ENCODE peak calls at places on chromosome 19, in nine cellular contexts. One of them, this sample, is unnamed.
A peak's percentile ranks its signal among the peaks of the same experiment; 100 is the strongest.

GRCh38 chr19:8319807-8320520 is 1.2 kb downstream of the NDUFA7 start:
- DNase-seq in stimulated activated CD8-positive, alpha-beta memory T cell treated with anti-CD3 and anti-CD28 coated beads, Interleukin-4, amount 100 ng/mL, for 24 hours: no peak
- DNase-seq in central memory CD4-positive, alpha-beta T cell: no peak
- DNase-seq in DMS153: no peak
- DNase-seq in activated CD4-positive, alpha-beta T cell treated with anti-CD3 and anti-CD28 coated beads, Interleukin-2, amount 50 U/mL, for 24 hours: no peak
- DNase-seq in astrocyte of the hippocampus: no peak
- DNase-seq in glomerular endothelial cell: no peak
- DNase-seq in HTR-8/SVneo: no peak
- DNase-seq in NCI-H446 treated with DMSO at 0.1 percent for 48 hours: no peak
- DNase-seq in this sample: no peak

GRCh38 chr19:38869836-38870607 is 8.1 kb downstream of the RINL start:
- DNase-seq in astrocyte of the hippocampus: peak; percentile 80
- DNase-seq in glomerular endothelial cell: no peak
- DNase-seq in central memory CD4-positive, alpha-beta T cell: peak; percentile 92
- DNase-seq in DMS153: no peak
- DNase-seq in HTR-8/SVneo: no peak
- DNase-seq in NCI-H446 treated with DMSO at 0.1 percent for 48 hours: peak; percentile 23
- DNase-seq in stimulated activated CD8-positive, alpha-beta memory T cell treated with anti-CD3 and anti-CD28 coated beads, Interleukin-4, amount 100 ng/mL, for 24 hours: peak; percentile 85
- DNase-seq in activated CD4-positive, alpha-beta T cell treated with anti-CD3 and anti-CD28 coated beads, Interleukin-2, amount 50 U/mL, for 24 hours: peak; percentile 88
- DNase-seq in this sample: peak; percentile 92

GRCh38 chr19:19474950-19475781 is 40.2 kb downstream of the TSSK6 start:
- DNase-seq in NCI-H446 treated with DMSO at 0.1 percent for 48 hours: no peak
- DNase-seq in central memory CD4-positive, alpha-beta T cell: no peak
- DNase-seq in activated CD4-positive, alpha-beta T cell treated with anti-CD3 and anti-CD28 coated beads, Interleukin-2, amount 50 U/mL, for 24 hours: no peak
- DNase-seq in DMS153: no peak
- DNase-seq in astrocyte of the hippocampus: no peak
- DNase-seq in HTR-8/SVneo: no peak
- DNase-seq in glomerular endothelial cell: no peak
- DNase-seq in stimulated activated CD8-positive, alpha-beta memory T cell treated with anti-CD3 and anti-CD28 coated beads, Interleukin-4, amount 100 ng/mL, for 24 hours: no peak
- DNase-seq in this sample: no peak

GRCh38 chr19:45123440-45123850 is 30.5 kb downstream of the PPP1R37 start:
- DNase-seq in DMS153: no peak
- DNase-seq in astrocyte of the hippocampus: peak; percentile 23
- DNase-seq in central memory CD4-positive, alpha-beta T cell: no peak
- DNase-seq in activated CD4-positive, alpha-beta T cell treated with anti-CD3 and anti-CD28 coated beads, Interleukin-2, amount 50 U/mL, for 24 hours: no peak
- DNase-seq in glomerular endothelial cell: no peak
- DNase-seq in HTR-8/SVneo: no peak
- DNase-seq in stimulated activated CD8-positive, alpha-beta memory T cell treated with anti-CD3 and anti-CD28 coated beads, Interleukin-4, amount 100 ng/mL, for 24 hours: no peak
- DNase-seq in NCI-H446 treated with DMSO at 0.1 percent for 48 hours: no peak
- DNase-seq in this sample: no peak

GRCh38 chr19:42919757-42920079 is 2.0 kb upstream of the PSG6 start:
- DNase-seq in NCI-H446 treated with DMSO at 0.1 percent for 48 hours: no peak
- DNase-seq in stimulated activated CD8-positive, alpha-beta memory T cell treated with anti-CD3 and anti-CD28 coated beads, Interleukin-4, amount 100 ng/mL, for 24 hours: no peak
- DNase-seq in HTR-8/SVneo: no peak
- DNase-seq in DMS153: no peak
- DNase-seq in activated CD4-positive, alpha-beta T cell treated with anti-CD3 and anti-CD28 coated beads, Interleukin-2, amount 50 U/mL, for 24 hours: no peak
- DNase-seq in glomerular endothelial cell: no peak
- DNase-seq in astrocyte of the hippocampus: no peak
- DNase-seq in central memory CD4-positive, alpha-beta T cell: no peak
- DNase-seq in this sample: no peak

GRCh38 chr19:17997969-17998826 is 9.8 kb upstream of the ARRDC2 start:
- DNase-seq in astrocyte of the hippocampus: no peak
- DNase-seq in HTR-8/SVneo: no peak
- DNase-seq in activated CD4-positive, alpha-beta T cell treated with anti-CD3 and anti-CD28 coated beads, Interleukin-2, amount 50 U/mL, for 24 hours: no peak
- DNase-seq in central memory CD4-positive, alpha-beta T cell: no peak
- DNase-seq in glomerular endothelial cell: no peak
- DNase-seq in NCI-H446 treated with DMSO at 0.1 percent for 48 hours: no peak
- DNase-seq in stimulated activated CD8-positive, alpha-beta memory T cell treated with anti-CD3 and anti-CD28 coated beads, Interleukin-4, amount 100 ng/mL, for 24 hours: no peak
- DNase-seq in DMS153: peak; percentile 9
- DNase-seq in this sample: no peak

GRCh38 chr19:1182068-1182467 is 8.0 kb upstream of the SBNO2 start:
- DNase-seq in NCI-H446 treated with DMSO at 0.1 percent for 48 hours: no peak
- DNase-seq in glomerular endothelial cell: no peak
- DNase-seq in DMS153: no peak
- DNase-seq in HTR-8/SVneo: no peak
- DNase-seq in activated CD4-positive, alpha-beta T cell treated with anti-CD3 and anti-CD28 coated beads, Interleukin-2, amount 50 U/mL, for 24 hours: no peak
- DNase-seq in stimulated activated CD8-positive, alpha-beta memory T cell treated with anti-CD3 and anti-CD28 coated beads, Interleukin-4, amount 100 ng/mL, for 24 hours: no peak
- DNase-seq in central memory CD4-positive, alpha-beta T cell: no peak
- DNase-seq in astrocyte of the hippocampus: no peak
- DNase-seq in this sample: no peak

GRCh38 chr19:7722231-7722651 is 9.7 kb downstream of the CLEC4G start:
- DNase-seq in DMS153: peak; percentile 2
- DNase-seq in HTR-8/SVneo: no peak
- DNase-seq in central memory CD4-positive, alpha-beta T cell: no peak
- DNase-seq in activated CD4-positive, alpha-beta T cell treated with anti-CD3 and anti-CD28 coated beads, Interleukin-2, amount 50 U/mL, for 24 hours: no peak
- DNase-seq in glomerular endothelial cell: no peak
- DNase-seq in NCI-H446 treated with DMSO at 0.1 percent for 48 hours: no peak
- DNase-seq in stimulated activated CD8-positive, alpha-beta memory T cell treated with anti-CD3 and anti-CD28 coated beads, Interleukin-4, amount 100 ng/mL, for 24 hours: no peak
- DNase-seq in astrocyte of the hippocampus: no peak
- DNase-seq in this sample: no peak

GRCh38 chr19:31627824-31628223 is 278.6 kb upstream of the TSHZ3 start:
- DNase-seq in DMS153: no peak
- DNase-seq in glomerular endothelial cell: no peak
- DNase-seq in HTR-8/SVneo: no peak
- DNase-seq in stimulated activated CD8-positive, alpha-beta memory T cell treated with anti-CD3 and anti-CD28 coated beads, Interleukin-4, amount 100 ng/mL, for 24 hours: no peak
- DNase-seq in astrocyte of the hippocampus: no peak
- DNase-seq in NCI-H446 treated with DMSO at 0.1 percent for 48 hours: no peak
- DNase-seq in central memory CD4-positive, alpha-beta T cell: no peak
- DNase-seq in activated CD4-positive, alpha-beta T cell treated with anti-CD3 and anti-CD28 coated beads, Interleukin-2, amount 50 U/mL, for 24 hours: no peak
- DNase-seq in this sample: no peak

GRCh38 chr19:3374369-3375112 is 8.2 kb downstream of the NFIC start:
- DNase-seq in NCI-H446 treated with DMSO at 0.1 percent for 48 hours: no peak
- DNase-seq in activated CD4-positive, alpha-beta T cell treated with anti-CD3 and anti-CD28 coated beads, Interleukin-2, amount 50 U/mL, for 24 hours: no peak
- DNase-seq in stimulated activated CD8-positive, alpha-beta memory T cell treated with anti-CD3 and anti-CD28 coated beads, Interleukin-4, amount 100 ng/mL, for 24 hours: no peak
- DNase-seq in HTR-8/SVneo: no peak
- DNase-seq in astrocyte of the hippocampus: no peak
- DNase-seq in DMS153: no peak
- DNase-seq in glomerular endothelial cell: no peak
- DNase-seq in central memory CD4-positive, alpha-beta T cell: no peak
- DNase-seq in this sample: no peak

GRCh38 chr19:34350161-34350561 is 14.8 kb upstream of the GPI start:
- DNase-seq in NCI-H446 treated with DMSO at 0.1 percent for 48 hours: no peak
- DNase-seq in central memory CD4-positive, alpha-beta T cell: peak; percentile 89
- DNase-seq in HTR-8/SVneo: no peak
- DNase-seq in astrocyte of the hippocampus: no peak
- DNase-seq in stimulated activated CD8-positive, alpha-beta memory T cell treated with anti-CD3 and anti-CD28 coated beads, Interleukin-4, amount 100 ng/mL, for 24 hours: peak; percentile 41
- DNase-seq in DMS153: no peak
- DNase-seq in activated CD4-positive, alpha-beta T cell treated with anti-CD3 and anti-CD28 coated beads, Interleukin-2, amount 50 U/mL, for 24 hours: no peak
- DNase-seq in glomerular endothelial cell: no peak
- DNase-seq in this sample: no peak

GRCh38 chr19:14363203-14364097 is 17.8 kb upstream of the ADGRE5 start:
- DNase-seq in glomerular endothelial cell: no peak
- DNase-seq in stimulated activated CD8-positive, alpha-beta memory T cell treated with anti-CD3 and anti-CD28 coated beads, Interleukin-4, amount 100 ng/mL, for 24 hours: no peak
- DNase-seq in DMS153: peak; percentile 58
- DNase-seq in NCI-H446 treated with DMSO at 0.1 percent for 48 hours: no peak
- DNase-seq in central memory CD4-positive, alpha-beta T cell: no peak
- DNase-seq in astrocyte of the hippocampus: peak; percentile 78
- DNase-seq in activated CD4-positive, alpha-beta T cell treated with anti-CD3 and anti-CD28 coated beads, Interleukin-2, amount 50 U/mL, for 24 hours: no peak
- DNase-seq in HTR-8/SVneo: peak; percentile 72
- DNase-seq in this sample: peak; percentile 65

GRCh38 chr19:56671613-56671994 is at the start of gene ZNF835:
- DNase-seq in stimulated activated CD8-positive, alpha-beta memory T cell treated with anti-CD3 and anti-CD28 coated beads, Interleukin-4, amount 100 ng/mL, for 24 hours: peak; percentile 76
- DNase-seq in glomerular endothelial cell: no peak
- DNase-seq in activated CD4-positive, alpha-beta T cell treated with anti-CD3 and anti-CD28 coated beads, Interleukin-2, amount 50 U/mL, for 24 hours: peak; percentile 53
- DNase-seq in central memory CD4-positive, alpha-beta T cell: peak; percentile 76
- DNase-seq in astrocyte of the hippocampus: peak; percentile 90
- DNase-seq in HTR-8/SVneo: peak; percentile 21
- DNase-seq in NCI-H446 treated with DMSO at 0.1 percent for 48 hours: no peak
- DNase-seq in DMS153: no peak
- DNase-seq in this sample: peak; percentile 58

GRCh38 chr19:2354670-2355069 is 5.4 kb upstream of the TMPRSS9 start:
- DNase-seq in NCI-H446 treated with DMSO at 0.1 percent for 48 hours: no peak
- DNase-seq in DMS153: no peak
- DNase-seq in stimulated activated CD8-positive, alpha-beta memory T cell treated with anti-CD3 and anti-CD28 coated beads, Interleukin-4, amount 100 ng/mL, for 24 hours: no peak
- DNase-seq in activated CD4-positive, alpha-beta T cell treated with anti-CD3 and anti-CD28 coated beads, Interleukin-2, amount 50 U/mL, for 24 hours: no peak
- DNase-seq in astrocyte of the hippocampus: no peak
- DNase-seq in HTR-8/SVneo: no peak
- DNase-seq in glomerular endothelial cell: no peak
- DNase-seq in central memory CD4-positive, alpha-beta T cell: no peak
- DNase-seq in this sample: no peak

GRCh38 chr19:45138303-45138751 is 22.5 kb downstream of the NKPD1 start:
- DNase-seq in activated CD4-positive, alpha-beta T cell treated with anti-CD3 and anti-CD28 coated beads, Interleukin-2, amount 50 U/mL, for 24 hours: no peak
- DNase-seq in central memory CD4-positive, alpha-beta T cell: no peak
- DNase-seq in astrocyte of the hippocampus: no peak
- DNase-seq in NCI-H446 treated with DMSO at 0.1 percent for 48 hours: no peak
- DNase-seq in glomerular endothelial cell: no peak
- DNase-seq in stimulated activated CD8-positive, alpha-beta memory T cell treated with anti-CD3 and anti-CD28 coated beads, Interleukin-4, amount 100 ng/mL, for 24 hours: no peak
- DNase-seq in DMS153: no peak
- DNase-seq in HTR-8/SVneo: no peak
- DNase-seq in this sample: no peak

GRCh38 chr19:44807652-44808462 is 1.0 kb upstream of the BCAM start:
- DNase-seq in astrocyte of the hippocampus: peak; percentile 78
- DNase-seq in HTR-8/SVneo: peak; percentile 83
- DNase-seq in stimulated activated CD8-positive, alpha-beta memory T cell treated with anti-CD3 and anti-CD28 coated beads, Interleukin-4, amount 100 ng/mL, for 24 hours: no peak
- DNase-seq in activated CD4-positive, alpha-beta T cell treated with anti-CD3 and anti-CD28 coated beads, Interleukin-2, amount 50 U/mL, for 24 hours: no peak
- DNase-seq in central memory CD4-positive, alpha-beta T cell: no peak
- DNase-seq in DMS153: no peak
- DNase-seq in glomerular endothelial cell: no peak
- DNase-seq in NCI-H446 treated with DMSO at 0.1 percent for 48 hours: no peak
- DNase-seq in this sample: peak; percentile 70

GRCh38 chr19:342801-343421 is 1.7 kb downstream of the MIER2 start:
- DNase-seq in HTR-8/SVneo: no peak
- DNase-seq in central memory CD4-positive, alpha-beta T cell: no peak
- DNase-seq in stimulated activated CD8-positive, alpha-beta memory T cell treated with anti-CD3 and anti-CD28 coated beads, Interleukin-4, amount 100 ng/mL, for 24 hours: no peak
- DNase-seq in astrocyte of the hippocampus: peak; percentile 89
- DNase-seq in activated CD4-positive, alpha-beta T cell treated with anti-CD3 and anti-CD28 coated beads, Interleukin-2, amount 50 U/mL, for 24 hours: no peak
- DNase-seq in NCI-H446 treated with DMSO at 0.1 percent for 48 hours: no peak
- DNase-seq in DMS153: no peak
- DNase-seq in glomerular endothelial cell: peak; percentile 86
- DNase-seq in this sample: no peak

GRCh38 chr19:1019980-1020867 is 699 bp downstream of the TMEM259 start:
- DNase-seq in astrocyte of the hippocampus: no peak
- DNase-seq in central memory CD4-positive, alpha-beta T cell: no peak
- DNase-seq in activated CD4-positive, alpha-beta T cell treated with anti-CD3 and anti-CD28 coated beads, Interleukin-2, amount 50 U/mL, for 24 hours: no peak
- DNase-seq in NCI-H446 treated with DMSO at 0.1 percent for 48 hours: no peak
- DNase-seq in stimulated activated CD8-positive, alpha-beta memory T cell treated with anti-CD3 and anti-CD28 coated beads, Interleukin-4, amount 100 ng/mL, for 24 hours: no peak
- DNase-seq in HTR-8/SVneo: no peak
- DNase-seq in DMS153: no peak
- DNase-seq in glomerular endothelial cell: no peak
- DNase-seq in this sample: no peak

GRCh38 chr19:29045708-29046107 is 167.2 kb downstream of the UQCRFS1 start:
- DNase-seq in NCI-H446 treated with DMSO at 0.1 percent for 48 hours: no peak
- DNase-seq in activated CD4-positive, alpha-beta T cell treated with anti-CD3 and anti-CD28 coated beads, Interleukin-2, amount 50 U/mL, for 24 hours: no peak
- DNase-seq in HTR-8/SVneo: no peak
- DNase-seq in DMS153: no peak
- DNase-seq in astrocyte of the hippocampus: no peak
- DNase-seq in central memory CD4-positive, alpha-beta T cell: no peak
- DNase-seq in glomerular endothelial cell: no peak
- DNase-seq in stimulated activated CD8-positive, alpha-beta memory T cell treated with anti-CD3 and anti-CD28 coated beads, Interleukin-4, amount 100 ng/mL, for 24 hours: no peak
- DNase-seq in this sample: no peak

GRCh38 chr19:54317108-54317964 is 4.4 kb upstream of the LILRA5 start:
- DNase-seq in HTR-8/SVneo: no peak
- DNase-seq in stimulated activated CD8-positive, alpha-beta memory T cell treated with anti-CD3 and anti-CD28 coated beads, Interleukin-4, amount 100 ng/mL, for 24 hours: no peak
- DNase-seq in astrocyte of the hippocampus: no peak
- DNase-seq in central memory CD4-positive, alpha-beta T cell: no peak
- DNase-seq in NCI-H446 treated with DMSO at 0.1 percent for 48 hours: no peak
- DNase-seq in activated CD4-positive, alpha-beta T cell treated with anti-CD3 and anti-CD28 coated beads, Interleukin-2, amount 50 U/mL, for 24 hours: no peak
- DNase-seq in glomerular endothelial cell: no peak
- DNase-seq in DMS153: no peak
- DNase-seq in this sample: no peak

GRCh38 chr19:20664917-20665781 is 3.8 kb upstream of the ZNF626 start:
- DNase-seq in DMS153: no peak
- DNase-seq in HTR-8/SVneo: no peak
- DNase-seq in astrocyte of the hippocampus: peak; percentile 18
- DNase-seq in activated CD4-positive, alpha-beta T cell treated with anti-CD3 and anti-CD28 coated beads, Interleukin-2, amount 50 U/mL, for 24 hours: no peak
- DNase-seq in central memory CD4-positive, alpha-beta T cell: no peak
- DNase-seq in stimulated activated CD8-positive, alpha-beta memory T cell treated with anti-CD3 and anti-CD28 coated beads, Interleukin-4, amount 100 ng/mL, for 24 hours: no peak
- DNase-seq in NCI-H446 treated with DMSO at 0.1 percent for 48 hours: no peak
- DNase-seq in glomerular endothelial cell: no peak
- DNase-seq in this sample: no peak

GRCh38 chr19:14315433-14315832 is 65.8 kb upstream of the ADGRE5 start:
- DNase-seq in stimulated activated CD8-positive, alpha-beta memory T cell treated with anti-CD3 and anti-CD28 coated beads, Interleukin-4, amount 100 ng/mL, for 24 hours: no peak
- DNase-seq in HTR-8/SVneo: no peak
- DNase-seq in NCI-H446 treated with DMSO at 0.1 percent for 48 hours: no peak
- DNase-seq in activated CD4-positive, alpha-beta T cell treated with anti-CD3 and anti-CD28 coated beads, Interleukin-2, amount 50 U/mL, for 24 hours: no peak
- DNase-seq in DMS153: no peak
- DNase-seq in glomerular endothelial cell: no peak
- DNase-seq in central memory CD4-positive, alpha-beta T cell: no peak
- DNase-seq in astrocyte of the hippocampus: no peak
- DNase-seq in this sample: peak; percentile 21

GRCh38 chr19:37936166-37936565 is 29.2 kb downstream of the SIPA1L3 start:
- DNase-seq in NCI-H446 treated with DMSO at 0.1 percent for 48 hours: no peak
- DNase-seq in central memory CD4-positive, alpha-beta T cell: no peak
- DNase-seq in stimulated activated CD8-positive, alpha-beta memory T cell treated with anti-CD3 and anti-CD28 coated beads, Interleukin-4, amount 100 ng/mL, for 24 hours: no peak
- DNase-seq in DMS153: no peak
- DNase-seq in activated CD4-positive, alpha-beta T cell treated with anti-CD3 and anti-CD28 coated beads, Interleukin-2, amount 50 U/mL, for 24 hours: no peak
- DNase-seq in glomerular endothelial cell: no peak
- DNase-seq in HTR-8/SVneo: no peak
- DNase-seq in astrocyte of the hippocampus: no peak
- DNase-seq in this sample: no peak

GRCh38 chr19:19463348-19464117 is 51.8 kb downstream of the TSSK6 start:
- DNase-seq in NCI-H446 treated with DMSO at 0.1 percent for 48 hours: no peak
- DNase-seq in glomerular endothelial cell: no peak
- DNase-seq in activated CD4-positive, alpha-beta T cell treated with anti-CD3 and anti-CD28 coated beads, Interleukin-2, amount 50 U/mL, for 24 hours: no peak
- DNase-seq in DMS153: no peak
- DNase-seq in HTR-8/SVneo: no peak
- DNase-seq in central memory CD4-positive, alpha-beta T cell: no peak
- DNase-seq in astrocyte of the hippocampus: peak; percentile 80
- DNase-seq in stimulated activated CD8-positive, alpha-beta memory T cell treated with anti-CD3 and anti-CD28 coated beads, Interleukin-4, amount 100 ng/mL, for 24 hours: no peak
- DNase-seq in this sample: no peak

GRCh38 chr19:17952041-17952976 is 14.6 kb upstream of the KCNN1 start:
- DNase-seq in astrocyte of the hippocampus: no peak
- DNase-seq in central memory CD4-positive, alpha-beta T cell: no peak
- DNase-seq in glomerular endothelial cell: no peak
- DNase-seq in stimulated activated CD8-positive, alpha-beta memory T cell treated with anti-CD3 and anti-CD28 coated beads, Interleukin-4, amount 100 ng/mL, for 24 hours: no peak
- DNase-seq in DMS153: no peak
- DNase-seq in NCI-H446 treated with DMSO at 0.1 percent for 48 hours: no peak
- DNase-seq in activated CD4-positive, alpha-beta T cell treated with anti-CD3 and anti-CD28 coated beads, Interleukin-2, amount 50 U/mL, for 24 hours: no peak
- DNase-seq in HTR-8/SVneo: no peak
- DNase-seq in this sample: peak; percentile 66

GRCh38 chr19:53537523-53538377 is at the start of gene ZNF331:
- DNase-seq in stimulated activated CD8-positive, alpha-beta memory T cell treated with anti-CD3 and anti-CD28 coated beads, Interleukin-4, amount 100 ng/mL, for 24 hours: peak; percentile 82
- DNase-seq in central memory CD4-positive, alpha-beta T cell: peak; percentile 96
- DNase-seq in HTR-8/SVneo: peak; percentile 85
- DNase-seq in activated CD4-positive, alpha-beta T cell treated with anti-CD3 and anti-CD28 coated beads, Interleukin-2, amount 50 U/mL, for 24 hours: peak; percentile 80
- DNase-seq in NCI-H446 treated with DMSO at 0.1 percent for 48 hours: peak; percentile 46
- DNase-seq in DMS153: peak; percentile 2
- DNase-seq in glomerular endothelial cell: no peak
- DNase-seq in astrocyte of the hippocampus: peak; percentile 82
- DNase-seq in this sample: peak; percentile 88

GRCh38 chr19:2063824-2064223 is 12.8 kb upstream of the MKNK2 start:
- DNase-seq in astrocyte of the hippocampus: no peak
- DNase-seq in HTR-8/SVneo: no peak
- DNase-seq in activated CD4-positive, alpha-beta T cell treated with anti-CD3 and anti-CD28 coated beads, Interleukin-2, amount 50 U/mL, for 24 hours: no peak
- DNase-seq in stimulated activated CD8-positive, alpha-beta memory T cell treated with anti-CD3 and anti-CD28 coated beads, Interleukin-4, amount 100 ng/mL, for 24 hours: no peak
- DNase-seq in DMS153: no peak
- DNase-seq in glomerular endothelial cell: no peak
- DNase-seq in central memory CD4-positive, alpha-beta T cell: no peak
- DNase-seq in NCI-H446 treated with DMSO at 0.1 percent for 48 hours: no peak
- DNase-seq in this sample: no peak

GRCh38 chr19:37333457-37333856 is 37.4 kb upstream of the ZNF527 start:
- DNase-seq in activated CD4-positive, alpha-beta T cell treated with anti-CD3 and anti-CD28 coated beads, Interleukin-2, amount 50 U/mL, for 24 hours: no peak
- DNase-seq in glomerular endothelial cell: no peak
- DNase-seq in astrocyte of the hippocampus: no peak
- DNase-seq in NCI-H446 treated with DMSO at 0.1 percent for 48 hours: no peak
- DNase-seq in DMS153: no peak
- DNase-seq in central memory CD4-positive, alpha-beta T cell: no peak
- DNase-seq in stimulated activated CD8-positive, alpha-beta memory T cell treated with anti-CD3 and anti-CD28 coated beads, Interleukin-4, amount 100 ng/mL, for 24 hours: no peak
- DNase-seq in HTR-8/SVneo: no peak
- DNase-seq in this sample: no peak

GRCh38 chr19:29302002-29302928 is 89.3 kb upstream of the UQCRFS1 start:
- DNase-seq in activated CD4-positive, alpha-beta T cell treated with anti-CD3 and anti-CD28 coated beads, Interleukin-2, amount 50 U/mL, for 24 hours: no peak
- DNase-seq in glomerular endothelial cell: no peak
- DNase-seq in astrocyte of the hippocampus: no peak
- DNase-seq in NCI-H446 treated with DMSO at 0.1 percent for 48 hours: no peak
- DNase-seq in HTR-8/SVneo: no peak
- DNase-seq in DMS153: no peak
- DNase-seq in stimulated activated CD8-positive, alpha-beta memory T cell treated with anti-CD3 and anti-CD28 coated beads, Interleukin-4, amount 100 ng/mL, for 24 hours: no peak
- DNase-seq in central memory CD4-positive, alpha-beta T cell: no peak
- DNase-seq in this sample: no peak

GRCh38 chr19:41912899-41913475 is 15.3 kb downstream of the ERFL start:
- DNase-seq in stimulated activated CD8-positive, alpha-beta memory T cell treated with anti-CD3 and anti-CD28 coated beads, Interleukin-4, amount 100 ng/mL, for 24 hours: no peak
- DNase-seq in HTR-8/SVneo: no peak
- DNase-seq in activated CD4-positive, alpha-beta T cell treated with anti-CD3 and anti-CD28 coated beads, Interleukin-2, amount 50 U/mL, for 24 hours: no peak
- DNase-seq in astrocyte of the hippocampus: no peak
- DNase-seq in NCI-H446 treated with DMSO at 0.1 percent for 48 hours: no peak
- DNase-seq in central memory CD4-positive, alpha-beta T cell: no peak
- DNase-seq in glomerular endothelial cell: no peak
- DNase-seq in DMS153: no peak
- DNase-seq in this sample: no peak

GRCh38 chr19:50478901-50479715 is 2.5 kb upstream of the GARIN5A start:
- DNase-seq in astrocyte of the hippocampus: no peak
- DNase-seq in DMS153: no peak
- DNase-seq in central memory CD4-positive, alpha-beta T cell: no peak
- DNase-seq in HTR-8/SVneo: no peak
- DNase-seq in NCI-H446 treated with DMSO at 0.1 percent for 48 hours: no peak
- DNase-seq in stimulated activated CD8-positive, alpha-beta memory T cell treated with anti-CD3 and anti-CD28 coated beads, Interleukin-4, amount 100 ng/mL, for 24 hours: no peak
- DNase-seq in glomerular endothelial cell: no peak
- DNase-seq in activated CD4-positive, alpha-beta T cell treated with anti-CD3 and anti-CD28 coated beads, Interleukin-2, amount 50 U/mL, for 24 hours: no peak
- DNase-seq in this sample: no peak